ENCODE peak calls at places on chromosomes 4 and X, in ten cellular contexts. L, O, Y, S, N, V, I, P, U and C are unnamed samples.

GRCh38 chr4:153564630-153565525 is 98.7 kb downstream of the TMEM131L start:
- DNase-seq in L (peak), U (no peak), N (peak), P (peak), Y (peak), I (no peak), V (no peak), O (no peak), S (no peak), C (no peak)

GRCh38 chr4:151955721-151956340 is 195.0 kb upstream of the GATB start:
- DNase-seq in S (no peak), U (no peak), P (no peak), L (peak), N (no peak), I (no peak), Y (no peak), V (no peak), O (peak), C (no peak)

GRCh38 chr4:103719320-103720204 is at the start of gene TACR3:
- DNase-seq in N (no peak), V (peak), O (peak), P (no peak), I (no peak), S (peak), U (peak), L (no peak), Y (no peak), C (peak)

GRCh38 chrX:120244735-120245498 is 5.7 kb upstream of the ZBTB33 start:
- DNase-seq in O (peak), P (peak), V (peak), I (peak), U (peak), N (peak), S (peak), Y (peak), L (peak), C (peak)

GRCh38 chrX:17174671-17175070 is 200.3 kb upstream of the NHS start:
- DNase-seq in N (no peak), V (no peak), I (no peak), Y (no peak), O (no peak), P (no peak), U (no peak), L (no peak), S (no peak), C (peak)

GRCh38 chrX:108399427-108400165 is 38.6 kb downstream of the COL4A6 start:
- DNase-seq in S (no peak), V (no peak), Y (no peak), L (peak), O (peak), U (no peak), I (no peak), N (peak), P (no peak), C (no peak)

GRCh38 chrX:49039598-49040375 is 3.4 kb downstream of the TFE3 start:
- DNase-seq in L (peak), S (peak), U (no peak), P (peak), V (peak), N (peak), I (peak), O (peak), Y (peak), C (no peak)

GRCh38 chrX:69257504-69258127 is 92.4 kb upstream of the PJA1 start:
- DNase-seq in L (no peak), S (no peak), I (no peak), P (no peak), U (no peak), N (no peak), V (no peak), Y (no peak), O (no peak), C (no peak)

GRCh38 chr4:147491076-147491475 is 10.2 kb downstream of the EDNRA start:
- DNase-seq in V (no peak), O (no peak), L (no peak), Y (no peak), I (no peak), S (no peak), U (no peak), N (no peak), P (no peak), C (no peak)

GRCh38 chrX:47030339-47030738 is 47.9 kb upstream of the RGN start:
- DNase-seq in V (no peak), L (peak), P (peak), N (peak), I (peak), Y (no peak), O (peak), U (peak), S (peak), C (no peak)

GRCh38 chrX:100673397-100673953 is 29.5 kb downstream of the SRPX2 start:
- DNase-seq in U (no peak), I (no peak), V (no peak), L (peak), Y (no peak), P (no peak), S (no peak), O (peak), N (peak), C (no peak)

GRCh38 chrX:82589410-82589809 is 918.7 kb upstream of the POU3F4 start:
- DNase-seq in S (no peak), Y (no peak), O (peak), I (no peak), N (peak), L (peak), V (no peak), P (peak), U (no peak), C (no peak)

GRCh38 chrX:48003367-48003757 is 427 bp downstream of the ZNF182 start:
- DNase-seq in Y (no peak), O (no peak), S (no peak), U (peak), L (no peak), V (no peak), I (no peak), P (no peak), N (no peak), C (no peak)

GRCh38 chr4:38314663-38315062 is 349.3 kb upstream of the KLF3 start:
- DNase-seq in Y (peak), N (peak), U (no peak), P (no peak), V (no peak), I (no peak), L (peak), S (no peak), O (peak), C (no peak)

GRCh38 chr4:87044511-87045369 is 109.9 kb downstream of the AFF1 start:
- DNase-seq in P (no peak), N (no peak), I (no peak), Y (no peak), V (no peak), L (peak), O (no peak), U (no peak), S (no peak), C (no peak)

GRCh38 chrX:97587171-97587570 is 703.5 kb downstream of the RPA4 start:
- DNase-seq in U (no peak), S (no peak), N (no peak), I (no peak), P (no peak), L (no peak), V (no peak), O (peak), Y (no peak), C (no peak)

GRCh38 chrX:136125106-136125505 is 22.2 kb upstream of the FHL1 start:
- DNase-seq in Y (no peak), P (no peak), V (no peak), O (no peak), L (no peak), S (no peak), I (no peak), U (no peak), N (no peak), C (no peak)

GRCh38 chr4:122602277-122603142 is 18.4 kb downstream of the IL21 start:
- DNase-seq in I (peak), V (no peak), N (peak), O (peak), Y (no peak), L (peak), S (no peak), P (peak), U (peak), C (no peak)

GRCh38 chrX:124346064-124346876 is at the start of gene SH2D1A:
- DNase-seq in U (no peak), I (no peak), Y (no peak), O (no peak), N (no peak), L (no peak), V (no peak), S (no peak), P (no peak), C (no peak)

GRCh38 chr4:11428161-11428700 is 463 bp downstream of the HS3ST1 start:
- DNase-seq in Y (no peak), P (no peak), N (no peak), V (peak), O (peak), I (peak), U (peak), L (no peak), S (peak), C (no peak)

GRCh38 chrX:39895228-39896110 is 202.3 kb downstream of the BCOR start:
- DNase-seq in U (no peak), Y (peak), V (no peak), N (peak), P (no peak), I (no peak), L (peak), O (peak), S (no peak), C (no peak)

GRCh38 chr4:41632481-41633073 is 94.6 kb downstream of the LIMCH1 start:
- DNase-seq in L (no peak), I (no peak), V (no peak), S (no peak), O (no peak), N (no peak), U (no peak), Y (no peak), P (no peak), C (no peak)

GRCh38 chrX:88366314-88366713 is 380.7 kb upstream of the CPXCR1 start:
- DNase-seq in I (no peak), S (no peak), V (no peak), Y (no peak), N (no peak), L (no peak), U (no peak), P (no peak), O (no peak), C (no peak)

GRCh38 chrX:54184474-54184873 is 1.4 kb upstream of the FAM120C start:
- DNase-seq in Y (no peak), P (no peak), V (no peak), L (no peak), I (no peak), N (no peak), U (no peak), O (no peak), S (no peak), C (no peak)

GRCh38 chr4:39770969-39771724 is 73.2 kb downstream of the UBE2K start:
- DNase-seq in V (no peak), L (no peak), Y (no peak), U (no peak), N (no peak), O (no peak), I (no peak), S (no peak), P (no peak), C (no peak)

GRCh38 chrX:24231169-24231568 is 81.6 kb downstream of the ZFX start:
- DNase-seq in Y (no peak), U (peak), O (peak), L (peak), S (no peak), N (peak), P (peak), I (no peak), V (no peak), C (no peak)

GRCh38 chrX:76148753-76149152 is 24.1 kb upstream of the PBDC1 start:
- DNase-seq in U (no peak), O (peak), I (peak), V (peak), Y (no peak), N (peak), P (peak), L (peak), S (peak), C (no peak)

GRCh38 chr4:14857986-14858385 is 144.3 kb upstream of the CPEB2 start:
- DNase-seq in O (no peak), N (no peak), Y (no peak), L (no peak), I (no peak), V (no peak), U (no peak), S (no peak), P (no peak), C (no peak)

GRCh38 chr4:8050555-8051206 is 107.9 kb downstream of the ABLIM2 start:
- DNase-seq in L (peak), Y (peak), V (peak), U (no peak), P (peak), N (no peak), O (no peak), S (no peak), I (no peak), C (peak)

GRCh38 chr4:91837608-91838029 is 466.1 kb upstream of the GRID2 start:
- DNase-seq in N (peak), P (no peak), U (no peak), Y (no peak), S (no peak), O (peak), I (no peak), V (no peak), L (no peak), C (no peak)

GRCh38 chr4:2946812-2947600 is 16.2 kb downstream of the NOP14 start:
- DNase-seq in V (no peak), U (no peak), P (no peak), N (no peak), O (no peak), L (no peak), I (no peak), Y (no peak), S (no peak), C (no peak)

GRCh38 chrX:40249582-40249981 is 151.8 kb upstream of the BCOR start:
- DNase-seq in S (no peak), I (no peak), U (no peak), V (no peak), P (no peak), N (no peak), L (no peak), O (no peak), Y (no peak), C (no peak)

GRCh38 chr4:113973349-113973748 is 6.1 kb downstream of the ARSJ start:
- DNase-seq in U (no peak), N (no peak), O (no peak), L (no peak), Y (no peak), I (no peak), P (no peak), S (no peak), V (no peak), C (no peak)

GRCh38 chrX:83771664-83772063 is 89.3 kb upstream of the CYLC1 start:
- DNase-seq in N (peak), L (no peak), P (no peak), Y (no peak), O (no peak), S (peak), U (no peak), I (no peak), V (peak), C (no peak)

GRCh38 chr4:140790765-140791164 is 34.6 kb upstream of the TBC1D9 start:
- DNase-seq in N (peak), P (no peak), O (peak), S (no peak), V (no peak), U (peak), Y (no peak), L (no peak), I (peak), C (no peak)

GRCh38 chr4:107818301-107818910 is 6.3 kb upstream of the SGMS2 start:
- DNase-seq in Y (no peak), S (no peak), L (peak), V (no peak), O (no peak), P (no peak), N (peak), U (no peak), I (peak), C (no peak)

GRCh38 chrX:81120936-81121351 is 80.8 kb downstream of the HMGN5 start:
- DNase-seq in L (peak), P (peak), N (peak), V (peak), I (peak), U (peak), S (peak), O (peak), Y (peak), C (peak)

GRCh38 chrX:51614353-51614752 is 4.4 kb downstream of the CENPVL3 start:
- DNase-seq in S (no peak), N (peak), P (peak), Y (no peak), O (peak), U (peak), V (peak), I (peak), L (peak), C (no peak)
- TF ChIP-seq CTCF in S (peak), N (peak), P (peak), Y (peak), O (peak), U (peak), V (peak), I (peak), L (peak), C (peak)

GRCh38 chr4:54548831-54549460 is 108.8 kb upstream of the KIT start:
- DNase-seq in L (no peak), O (no peak), V (no peak), S (no peak), U (no peak), N (no peak), I (no peak), Y (no peak), P (no peak), C (no peak)
- TF ChIP-seq CTCF in L (no peak), O (no peak), V (no peak), S (no peak), U (no peak), N (no peak), I (no peak), Y (no peak), P (no peak), C (no peak)

GRCh38 chr4:106041294-106042002 is 146.2 kb downstream of the NPNT start:
- DNase-seq in Y (no peak), L (peak), I (no peak), N (no peak), O (no peak), S (no peak), U (no peak), V (no peak), P (peak), C (no peak)

GRCh38 chr4:106051496-106051895 is 156.2 kb downstream of the NPNT start:
- DNase-seq in P (no peak), S (no peak), L (no peak), V (no peak), I (no peak), U (no peak), O (no peak), N (no peak), Y (no peak), C (no peak)

GRCh38 chr4:106048250-106048931 is 153.1 kb downstream of the NPNT start:
- DNase-seq in P (no peak), N (no peak), V (no peak), S (no peak), I (no peak), U (no peak), Y (no peak), L (peak), O (no peak), C (no peak)

DNA sequence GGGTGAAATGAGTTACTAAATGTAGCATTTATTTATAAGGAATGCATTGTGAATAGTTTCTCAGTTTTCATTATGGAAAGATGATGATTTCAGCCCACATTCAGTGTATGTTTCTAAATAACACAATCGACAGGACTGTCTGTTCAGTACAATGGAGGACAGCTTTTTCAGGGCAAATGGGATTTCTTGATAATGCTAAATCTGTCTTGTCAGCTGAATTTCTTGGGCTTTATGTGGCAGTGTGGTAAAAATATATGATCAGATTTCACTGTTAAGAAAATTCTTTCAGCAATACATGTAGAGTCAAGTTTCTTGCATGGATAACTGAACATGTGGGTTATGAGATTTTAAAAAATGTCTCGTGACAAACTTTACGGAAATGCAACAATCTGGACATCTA is 150.8 kb downstream of the NPNT start:
- DNase-seq in L (no peak), U (no peak), S (no peak), Y (no peak), I (no peak), O (no peak), V (no peak), N (no peak), P (no peak), C (no peak)
- TF ChIP-seq CTCF in L (no peak), U (no peak), S (no peak), Y (no peak), I (no peak), O (no peak), V (no peak), N (no peak), P (no peak), C (no peak)

DNA sequence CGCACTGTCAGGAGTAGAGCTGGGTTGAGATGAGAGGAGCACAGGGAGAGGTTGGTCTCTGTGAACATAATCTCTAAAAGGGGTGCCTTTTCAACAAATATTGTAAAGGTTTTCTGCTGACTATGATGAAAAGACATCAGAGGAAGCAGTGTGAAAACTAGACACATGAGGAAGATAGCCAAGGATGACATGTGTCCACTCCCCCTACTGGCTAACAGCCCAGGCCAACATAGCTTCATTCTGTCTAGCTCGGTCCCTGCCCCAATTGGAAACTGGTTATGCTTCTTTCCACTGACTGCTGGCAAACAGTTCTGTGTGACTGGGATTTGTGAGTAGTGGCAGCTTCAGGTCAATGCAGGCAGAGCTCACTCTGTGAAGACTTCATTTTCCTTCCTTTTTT is 115.4 kb upstream of the ESX1 start:
- DNase-seq in N (peak), U (no peak), P (peak), I (no peak), S (peak), L (no peak), O (peak), Y (no peak), V (peak), C (no peak)
- TF ChIP-seq CTCF in N (peak), U (no peak), P (no peak), I (no peak), S (no peak), L (peak), O (peak), Y (no peak), V (peak), C (no peak)

GRCh38 chr4:116664198-116664597 is 421.2 kb downstream of the TRAM1L1 start:
- DNase-seq in Y (no peak), O (no peak), I (no peak), N (no peak), L (no peak), P (no peak), U (no peak), S (no peak), V (peak), C (no peak)

GRCh38 chr4:116668190-116668589 is 417.2 kb downstream of the TRAM1L1 start:
- DNase-seq in U (no peak), Y (no peak), O (no peak), S (no peak), I (no peak), P (no peak), L (no peak), N (no peak), V (no peak), C (no peak)
- TF ChIP-seq CTCF in U (no peak), Y (no peak), O (no peak), S (peak), I (no peak), P (peak), L (no peak), N (peak), V (peak), C (no peak)

DNA sequence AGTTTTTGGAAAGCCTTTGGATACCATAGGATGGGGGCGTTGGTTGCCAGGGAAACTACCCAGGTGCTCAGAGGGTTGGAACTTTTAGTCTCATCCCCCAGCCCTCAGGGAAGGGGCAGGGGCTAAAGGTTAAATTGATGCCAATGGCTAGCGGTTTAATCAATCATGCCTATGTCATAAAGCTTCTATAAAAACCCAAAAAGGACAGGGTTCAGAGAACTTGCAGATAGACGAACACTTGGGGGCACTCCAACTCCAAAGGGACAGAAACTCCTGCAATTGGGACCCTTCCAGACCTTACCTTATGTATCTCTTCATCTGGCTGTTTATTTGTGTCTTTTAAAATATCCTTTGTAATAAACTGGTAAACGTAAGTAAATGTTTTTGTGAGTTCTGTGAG is 30.0 kb upstream of the GPR173 start:
- DNase-seq in V (peak), N (peak), Y (no peak), L (no peak), I (no peak), P (peak), U (no peak), S (no peak), O (no peak), C (no peak)
- TF ChIP-seq CTCF in V (peak), N (no peak), Y (no peak), L (no peak), I (no peak), P (peak), U (no peak), S (no peak), O (no peak), C (no peak)

GRCh38 chrX:140180585-140180984 is 215.3 kb upstream of the CXorf66 start:
- DNase-seq in Y (no peak), O (peak), U (no peak), P (no peak), I (no peak), L (peak), V (no peak), N (peak), S (no peak), C (no peak)
- TF ChIP-seq CTCF in Y (no peak), O (no peak), U (no peak), P (no peak), I (no peak), L (no peak), V (no peak), N (no peak), S (no peak), C (no peak)

GRCh38 chr4:4726051-4726450 is 133.4 kb upstream of the MSX1 start:
- DNase-seq in Y (no peak), N (no peak), L (peak), O (no peak), I (no peak), S (no peak), U (no peak), P (no peak), V (no peak), C (no peak)
- TF ChIP-seq CTCF in Y (no peak), N (peak), L (peak), O (peak), I (peak), S (peak), U (no peak), P (peak), V (peak), C (no peak)